ENCODE peak calls at places on chromosomes 7 and 10, in ten cellular contexts. A is cardiac muscle cell; R is heart right ventricle; H is transverse colon; O is heart left ventricle; W is Caco-2; N is astrocyte; T is CD4-positive, alpha-beta memory T cell; U is CD8-positive, alpha-beta T cell; J is mammary epithelial cell. D is an unnamed sample. For H3K27me3 and H3K4me1, the result is how much of the 10 kb centered on the place peaks cover.

GRCh38 chr10:60513281-60513680 is 123.6 kb upstream of the ANK3 start:
- DNase-seq in R (no peak), W (no peak), U (no peak), J (no peak), H (no peak), N (no peak), O (no peak), A (no peak), T (no peak), D (no peak)

GRCh38 chr7:78607099-78607498 is 808.5 kb downstream of the PHTF2 start:
- DNase-seq in U (no peak), J (no peak), A (no peak), N (no peak), H (no peak), T (no peak), R (no peak), W (no peak), O (no peak), D (no peak)

GRCh38 chr10:79262131-79262530 is 85.1 kb upstream of the PPIF start:
- DNase-seq in N (no peak), A (no peak), R (no peak), J (peak), H (no peak), O (no peak), T (no peak), U (no peak), W (no peak), D (no peak)

GRCh38 chr7:148334959-148335577 is 255.5 kb upstream of the C7orf33 start:
- DNase-seq in U (no peak), J (peak), A (no peak), R (no peak), N (peak), W (no peak), O (no peak), H (no peak), T (no peak), D (no peak)

GRCh38 chr10:77461636-77462296 is 175.8 kb downstream of the KCNMA1 start:
- DNase-seq in W (no peak), A (no peak), U (no peak), R (no peak), T (no peak), O (no peak), N (no peak), H (no peak), J (peak), D (no peak)

GRCh38 chr7:157152391-157152937 is 13.7 kb downstream of the UBE3C start:
- DNase-seq in R (no peak), O (no peak), W (no peak), N (no peak), H (no peak), U (no peak), J (peak), A (no peak), T (no peak), D (no peak)

GRCh38 chr10:36779238-36779846 is 346.1 kb upstream of the ANKRD30A start:
- DNase-seq in H (peak), W (no peak), U (no peak), J (peak), T (no peak), R (peak), A (peak), N (peak), O (peak), D (no peak)

GRCh38 chr7:29607889-29608288 is 44.3 kb downstream of the PRR15 start:
- DNase-seq in W (no peak), N (peak), J (peak), T (no peak), U (no peak), O (no peak), H (no peak), R (no peak), A (peak), D (no peak)

GRCh38 chr10:69123306-69123746 is 652 bp upstream of the VPS26A start:
- DNase-seq in H (peak), N (peak), T (no peak), J (peak), U (no peak), R (no peak), A (peak), O (no peak), W (no peak), D (peak)

GRCh38 chr10:35626971-35627507 is 15.1 kb downstream of the FZD8 start:
- DNase-seq in W (no peak), N (peak), R (no peak), A (no peak), T (no peak), U (no peak), O (no peak), J (no peak), H (no peak), D (no peak)

GRCh38 chr10:123570898-123571515 is 95.1 kb upstream of the GPR26 start:
- DNase-seq in U (no peak), N (no peak), A (no peak), T (no peak), O (no peak), W (no peak), J (no peak), R (no peak), H (no peak), D (no peak)

GRCh38 chr10:123576706-123577105 is 89.4 kb upstream of the GPR26 start:
- DNase-seq in R (no peak), H (no peak), T (no peak), O (no peak), W (no peak), N (no peak), U (no peak), J (no peak), A (no peak), D (no peak)

GRCh38 chr10:123573236-123574147 is 92.7 kb upstream of the GPR26 start:
- DNase-seq in R (no peak), U (peak), J (peak), N (no peak), A (peak), H (peak), W (peak), O (no peak), T (no peak), D (no peak)

GRCh38 chr10:123571978-123572377 is 94.2 kb upstream of the GPR26 start:
- DNase-seq in O (no peak), U (no peak), A (no peak), J (no peak), H (no peak), W (no peak), T (no peak), N (no peak), R (no peak), D (no peak)

DNA sequence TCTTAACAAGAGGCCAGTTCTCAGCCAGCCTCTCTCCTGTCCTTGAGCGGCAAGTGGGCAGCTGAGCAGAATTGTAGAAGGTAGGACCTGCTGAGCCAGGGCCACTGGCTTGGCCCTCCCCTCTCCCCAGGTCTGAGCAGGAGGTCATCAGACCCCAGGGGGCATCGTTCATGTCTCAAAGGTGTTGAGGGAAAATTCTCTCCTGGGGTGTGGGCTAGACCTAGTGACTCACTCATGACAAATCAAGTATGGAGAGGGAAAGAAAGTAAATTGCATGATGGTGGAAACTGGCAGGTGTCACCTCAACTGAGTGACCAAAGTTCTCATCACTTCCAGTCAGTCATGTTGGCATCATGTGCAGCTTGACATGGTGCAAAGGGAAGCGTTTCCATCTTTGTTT is 91.9 kb upstream of the GPR26 start:
- DNase-seq in H (no peak), N (no peak), T (no peak), J (peak), O (no peak), A (no peak), R (no peak), U (no peak), W (no peak), D (no peak)
- H3K27me3 ChIP-seq in H (under half), N (under half), T (under half), J (under half), O (under half), A (under half), R (half or more), U (under half), W (under half), D (under half)

GRCh38 chr10:93028881-93029280 is 31.7 kb upstream of the CYP26C1 start:
- DNase-seq in R (no peak), H (no peak), O (no peak), J (peak), W (no peak), A (no peak), U (no peak), N (peak), T (no peak), D (no peak)

GRCh38 chr10:93032105-93032808 is 28.3 kb upstream of the CYP26C1 start:
- DNase-seq in T (no peak), R (no peak), J (no peak), O (no peak), H (no peak), N (no peak), W (no peak), A (no peak), U (no peak), D (no peak)

GRCh38 chr10:93032809-93033137 is 27.8 kb upstream of the CYP26C1 start:
- DNase-seq in H (no peak), O (no peak), W (no peak), T (no peak), R (no peak), J (no peak), U (no peak), A (no peak), N (no peak), D (no peak)

GRCh38 chr10:93027508-93027907 is 33.1 kb upstream of the CYP26C1 start:
- DNase-seq in H (no peak), N (no peak), R (no peak), A (no peak), J (no peak), T (no peak), O (no peak), W (no peak), U (no peak), D (no peak)

GRCh38 chr10:93030409-93030808 is 30.2 kb upstream of the CYP26C1 start:
- DNase-seq in W (no peak), U (no peak), A (no peak), N (peak), R (no peak), T (no peak), J (peak), O (no peak), H (no peak), D (no peak)
- H3K4me1 ChIP-seq in W (under half), U (under half), A (under half), N (under half), R (under half), T (under half), J (under half), O (under half), H (under half), D (under half)

DNA sequence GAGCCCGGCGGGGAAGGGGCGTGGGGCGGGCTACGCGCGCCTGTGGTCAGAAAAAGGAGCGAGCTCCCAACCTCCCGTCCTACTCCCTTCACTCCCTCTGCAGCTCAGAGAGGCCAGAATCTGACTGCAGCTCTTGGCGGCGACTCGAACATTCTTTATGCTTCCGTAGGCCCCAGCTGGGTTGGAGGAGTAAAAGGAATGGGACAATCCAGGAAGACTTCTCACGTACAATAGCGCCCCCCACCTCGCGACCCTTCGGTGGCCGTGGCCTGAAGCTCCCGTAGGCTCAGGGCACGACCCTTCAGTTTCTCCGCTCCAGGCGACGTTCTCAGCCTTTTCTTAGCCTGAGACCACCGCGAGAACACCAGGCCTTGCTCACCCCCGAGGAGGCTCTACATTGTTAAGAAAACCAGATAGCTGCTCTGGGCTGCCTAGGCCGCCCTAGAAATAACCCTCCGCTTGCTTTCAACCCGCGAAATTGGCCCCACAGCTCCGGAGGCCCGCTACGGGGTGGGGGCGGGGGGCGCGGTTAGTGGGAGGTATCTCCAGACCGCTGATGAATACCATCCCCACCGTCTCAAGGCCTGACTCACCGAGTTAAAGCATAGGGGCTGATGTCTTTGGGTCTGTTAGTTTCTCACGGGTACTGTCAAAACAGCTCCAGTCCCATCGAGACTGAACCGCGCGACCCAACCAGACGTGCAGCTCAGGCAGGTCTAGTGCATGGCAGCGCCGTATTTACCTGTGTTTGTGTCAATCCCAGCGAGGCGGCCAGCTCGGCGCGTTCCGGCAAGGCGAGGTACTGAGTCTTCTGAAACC is 3.0 kb downstream of the DLX5 start:
- DNase-seq in U (no peak), W (no peak), N (no peak), T (no peak), O (no peak), H (no peak), R (no peak), J (no peak), A (no peak), D (no peak)
- H3K27me3 ChIP-seq in U (half or more), W (under half), N (half or more), T (half or more), O (half or more), H (half or more), R (half or more), J (half or more), A (half or more), D (under half)

GRCh38 chr7:130882396-130882795 is 148.4 kb upstream of the KLF14 start:
- DNase-seq in J (no peak), R (no peak), O (no peak), W (no peak), A (no peak), U (no peak), H (no peak), T (no peak), N (no peak), D (no peak)

GRCh38 chr7:130880668-130881067 is 146.7 kb upstream of the KLF14 start:
- DNase-seq in A (no peak), H (no peak), N (no peak), U (no peak), W (no peak), R (no peak), O (no peak), J (no peak), T (no peak), D (no peak)

GRCh38 chr7:130883928-130884327 is 149.9 kb upstream of the KLF14 start:
- DNase-seq in R (no peak), U (no peak), W (no peak), N (no peak), A (no peak), O (no peak), J (no peak), T (no peak), H (no peak), D (no peak)

GRCh38 chr7:130881091-130881798 is 147.2 kb upstream of the KLF14 start:
- DNase-seq in W (no peak), J (no peak), U (no peak), R (no peak), N (no peak), O (no peak), H (no peak), A (no peak), T (no peak), D (no peak)

GRCh38 chr7:130881799-130882141 is 147.8 kb upstream of the KLF14 start:
- DNase-seq in T (no peak), O (no peak), A (no peak), W (no peak), N (no peak), H (no peak), R (no peak), U (no peak), J (no peak), D (no peak)
- H3K4me1 ChIP-seq in T (under half), O (under half), A (under half), W (under half), N (under half), H (under half), R (under half), U (under half), J (under half), D (under half)

DNA sequence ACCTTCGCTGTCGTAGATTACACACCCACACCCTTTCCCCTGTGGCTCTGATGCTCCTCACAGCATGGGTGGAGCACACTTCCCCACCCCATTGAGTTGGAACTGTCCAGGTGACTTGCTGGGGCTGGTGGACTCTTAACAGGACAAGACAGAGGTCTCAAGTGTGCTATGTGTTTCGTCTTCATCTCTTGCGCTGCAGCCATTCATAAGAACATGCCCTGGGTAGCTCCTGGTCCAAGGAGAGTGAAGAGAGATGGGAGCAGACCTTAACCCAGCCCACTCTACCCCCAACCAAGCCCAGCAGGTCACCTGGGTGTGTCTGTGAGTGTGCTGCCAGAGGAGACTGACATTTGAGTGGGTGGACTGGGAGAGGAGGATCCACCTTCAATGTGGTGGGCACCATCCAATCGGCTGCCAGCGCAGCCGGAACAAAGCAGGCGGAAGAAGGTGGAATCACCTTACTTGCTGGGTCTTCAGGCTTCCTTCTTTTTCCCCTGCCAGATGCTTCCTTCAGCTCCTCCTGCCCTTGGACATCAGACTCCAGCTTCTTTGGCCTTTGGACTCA is 112.4 kb downstream of the HTR5A start:
- DNase-seq in T (no peak), W (peak), H (no peak), A (no peak), N (no peak), U (no peak), J (no peak), R (no peak), O (no peak), D (no peak)
- H3K27me3 ChIP-seq in T (under half), W (under half), H (under half), A (under half), N (under half), U (under half), J (under half), R (under half), O (under half), D (under half)

GRCh38 chr10:86769991-86770390 is 13.6 kb downstream of the BMPR1A start:
- DNase-seq in R (no peak), N (no peak), T (no peak), W (no peak), O (no peak), J (no peak), A (no peak), H (no peak), U (no peak), D (no peak)

GRCh38 chr10:86770412-86770960 is 14.1 kb downstream of the BMPR1A start:
- DNase-seq in H (no peak), N (no peak), A (no peak), J (no peak), W (no peak), U (no peak), T (no peak), O (no peak), R (no peak), D (no peak)

GRCh38 chr10:86763404-86763803 is 7.0 kb downstream of the BMPR1A start:
- DNase-seq in U (no peak), H (no peak), W (no peak), R (no peak), O (no peak), A (no peak), J (no peak), T (no peak), N (no peak), D (no peak)

GRCh38 chr10:86765548-86765947 is 9.1 kb downstream of the BMPR1A start:
- DNase-seq in U (no peak), N (no peak), A (no peak), O (no peak), H (no peak), T (no peak), J (no peak), W (no peak), R (no peak), D (no peak)

DNA sequence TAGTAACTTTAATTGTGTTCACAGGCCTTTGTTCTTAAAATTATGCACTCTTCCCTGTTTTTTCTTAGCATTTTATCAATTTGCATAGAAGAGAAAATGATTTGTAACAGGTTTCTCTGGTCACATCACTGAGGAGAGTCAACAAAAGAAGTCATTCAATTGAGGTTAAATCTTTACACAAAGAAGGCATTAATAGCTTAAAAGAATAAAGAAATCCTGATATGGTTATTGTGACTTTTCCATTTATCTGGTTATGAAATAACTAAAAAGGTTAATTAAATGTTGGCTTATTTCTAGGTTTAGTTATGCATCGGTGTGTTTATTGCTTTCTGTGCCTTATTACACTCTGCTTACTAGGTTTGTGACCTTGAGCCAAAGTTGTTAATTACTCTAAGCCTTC is 12.0 kb downstream of the BMPR1A start:
- DNase-seq in W (no peak), A (no peak), H (no peak), N (no peak), T (no peak), U (no peak), J (no peak), O (no peak), R (no peak), D (no peak)
- H3K4me1 ChIP-seq in W (under half), A (under half), H (under half), N (under half), T (under half), U (under half), J (under half), O (under half), R (half or more), D (half or more)

GRCh38 chr7:151189038-151189437 is 2.0 kb upstream of the ASB10 start:
- DNase-seq in A (no peak), W (no peak), N (no peak), J (no peak), R (no peak), T (no peak), U (no peak), H (no peak), O (no peak), D (no peak)

GRCh38 chr7:151186640-151187408 is at the start of gene ASB10:
- DNase-seq in J (no peak), N (no peak), U (no peak), O (peak), H (no peak), W (no peak), R (peak), T (no peak), A (no peak), D (no peak)

GRCh38 chr7:151187409-151188251 is 580 bp upstream of the ASB10 start:
- DNase-seq in U (no peak), W (no peak), H (no peak), R (peak), A (no peak), J (no peak), N (no peak), T (no peak), O (peak), D (no peak)

GRCh38 chr7:151185762-151186639 is 1.0 kb downstream of the ASB10 start:
- DNase-seq in J (no peak), R (no peak), W (no peak), N (no peak), T (no peak), H (no peak), O (no peak), U (no peak), A (no peak), D (no peak)

GRCh38 chr7:151188252-151188542 is 1.1 kb upstream of the ASB10 start:
- DNase-seq in N (no peak), A (no peak), R (no peak), T (no peak), O (no peak), U (no peak), H (no peak), W (no peak), J (no peak), D (no peak)
- H3K27me3 ChIP-seq in N (under half), A (under half), R (under half), T (under half), O (under half), U (under half), H (under half), W (under half), J (under half), D (under half)

DNA sequence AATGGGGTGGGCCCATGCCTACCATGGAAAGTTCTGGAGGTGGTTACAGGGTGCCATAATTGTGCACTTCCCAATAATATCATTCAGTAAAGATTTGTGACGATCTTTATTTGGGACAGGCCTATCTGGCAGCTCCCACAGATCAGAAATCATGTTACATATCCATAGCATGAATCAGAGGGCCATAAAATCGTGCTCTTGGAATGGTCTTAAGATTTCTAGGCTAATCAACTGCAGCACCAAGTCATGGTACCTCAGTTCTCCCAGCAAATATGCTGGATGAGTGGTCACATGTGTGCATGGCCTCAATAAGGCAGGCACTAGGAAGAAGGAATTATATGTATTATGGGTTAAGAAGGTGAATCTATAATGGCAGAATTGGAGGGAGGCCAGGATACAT is 134.7 kb downstream of the NRP1 start:
- DNase-seq in U (no peak), A (no peak), O (no peak), H (no peak), R (no peak), N (no peak), T (no peak), W (no peak), J (no peak), D (no peak)
- H3K4me1 ChIP-seq in U (under half), A (under half), O (under half), H (under half), R (half or more), N (under half), T (under half), W (half or more), J (under half), D (under half)